ENCODE peak calls at places on chromosome 7, in six cellular contexts. One of them, this sample, is unnamed.

GRCh38 chr7:149509774-149510173 is 12.2 kb upstream of the ZNF746 start:
- DNase-seq in NCI-H748 treated with DMSO at 0.1 percent for 48 hours: no peak
- DNase-seq in activated CD8-positive, alpha-beta memory T cell treated with anti-CD3 and anti-CD28 coated beads, Interleukin-2, amount 10 ng/mL, durations not matched to agents 7 days and 5 days: no peak
- DNase-seq in COR-L47: no peak
- DNase-seq in HCT116: no peak
- DNase-seq in GF-D8: no peak
- DNase-seq in this sample: no peak

GRCh38 chr7:76403780-76404494 is 5.6 kb downstream of the SSC4D start:
- DNase-seq in NCI-H748 treated with DMSO at 0.1 percent for 48 hours: no peak
- DNase-seq in activated CD8-positive, alpha-beta memory T cell treated with anti-CD3 and anti-CD28 coated beads, Interleukin-2, amount 10 ng/mL, durations not matched to agents 7 days and 5 days: no peak
- DNase-seq in COR-L47: no peak
- DNase-seq in HCT116: no peak
- DNase-seq in GF-D8: peak
- DNase-seq in this sample: no peak

GRCh38 chr7:110650313-110650712 is 440.6 kb upstream of the LRRN3 start:
- DNase-seq in NCI-H748 treated with DMSO at 0.1 percent for 48 hours: no peak
- DNase-seq in activated CD8-positive, alpha-beta memory T cell treated with anti-CD3 and anti-CD28 coated beads, Interleukin-2, amount 10 ng/mL, durations not matched to agents 7 days and 5 days: no peak
- DNase-seq in COR-L47: no peak
- DNase-seq in HCT116: no peak
- DNase-seq in GF-D8: no peak
- DNase-seq in this sample: no peak

GRCh38 chr7:35581564-35581963 is 113.4 kb downstream of the HERPUD2 start:
- DNase-seq in NCI-H748 treated with DMSO at 0.1 percent for 48 hours: no peak
- DNase-seq in activated CD8-positive, alpha-beta memory T cell treated with anti-CD3 and anti-CD28 coated beads, Interleukin-2, amount 10 ng/mL, durations not matched to agents 7 days and 5 days: no peak
- DNase-seq in COR-L47: no peak
- DNase-seq in HCT116: no peak
- DNase-seq in GF-D8: no peak
- DNase-seq in this sample: no peak

GRCh38 chr7:80876894-80877414 is 41.9 kb downstream of the SEMA3C start:
- DNase-seq in NCI-H748 treated with DMSO at 0.1 percent for 48 hours: no peak
- DNase-seq in activated CD8-positive, alpha-beta memory T cell treated with anti-CD3 and anti-CD28 coated beads, Interleukin-2, amount 10 ng/mL, durations not matched to agents 7 days and 5 days: no peak
- DNase-seq in COR-L47: no peak
- DNase-seq in HCT116: peak
- DNase-seq in GF-D8: no peak
- DNase-seq in this sample: no peak

GRCh38 chr7:17369686-17370426 is 71.4 kb downstream of the AHR start:
- DNase-seq in NCI-H748 treated with DMSO at 0.1 percent for 48 hours: no peak
- DNase-seq in activated CD8-positive, alpha-beta memory T cell treated with anti-CD3 and anti-CD28 coated beads, Interleukin-2, amount 10 ng/mL, durations not matched to agents 7 days and 5 days: no peak
- DNase-seq in COR-L47: no peak
- DNase-seq in HCT116: no peak
- DNase-seq in GF-D8: peak
- DNase-seq in this sample: no peak

GRCh38 chr7:112869111-112869774 is 79.0 kb upstream of the TMEM168 start:
- DNase-seq in NCI-H748 treated with DMSO at 0.1 percent for 48 hours: peak
- DNase-seq in activated CD8-positive, alpha-beta memory T cell treated with anti-CD3 and anti-CD28 coated beads, Interleukin-2, amount 10 ng/mL, durations not matched to agents 7 days and 5 days: peak
- DNase-seq in COR-L47: peak
- DNase-seq in HCT116: peak
- DNase-seq in GF-D8: no peak
- DNase-seq in this sample: peak

GRCh38 chr7:150668472-150668911 is 17.0 kb upstream of the GIMAP2 start:
- DNase-seq in NCI-H748 treated with DMSO at 0.1 percent for 48 hours: no peak
- DNase-seq in activated CD8-positive, alpha-beta memory T cell treated with anti-CD3 and anti-CD28 coated beads, Interleukin-2, amount 10 ng/mL, durations not matched to agents 7 days and 5 days: peak
- DNase-seq in COR-L47: no peak
- DNase-seq in HCT116: no peak
- DNase-seq in GF-D8: no peak
- DNase-seq in this sample: no peak

GRCh38 chr7:12067156-12067831 is 143.8 kb upstream of the TMEM106B start:
- DNase-seq in NCI-H748 treated with DMSO at 0.1 percent for 48 hours: peak
- DNase-seq in activated CD8-positive, alpha-beta memory T cell treated with anti-CD3 and anti-CD28 coated beads, Interleukin-2, amount 10 ng/mL, durations not matched to agents 7 days and 5 days: peak
- DNase-seq in COR-L47: peak
- DNase-seq in HCT116: peak
- DNase-seq in GF-D8: no peak
- DNase-seq in this sample: peak

GRCh38 chr7:107133396-107133795 is 35.4 kb upstream of the HBP1 start:
- DNase-seq in NCI-H748 treated with DMSO at 0.1 percent for 48 hours: no peak
- DNase-seq in activated CD8-positive, alpha-beta memory T cell treated with anti-CD3 and anti-CD28 coated beads, Interleukin-2, amount 10 ng/mL, durations not matched to agents 7 days and 5 days: no peak
- DNase-seq in COR-L47: no peak
- DNase-seq in HCT116: no peak
- DNase-seq in GF-D8: no peak
- DNase-seq in this sample: no peak

GRCh38 chr7:277228-277627 is 12.7 kb upstream of the FOXL3 start:
- DNase-seq in NCI-H748 treated with DMSO at 0.1 percent for 48 hours: no peak
- DNase-seq in activated CD8-positive, alpha-beta memory T cell treated with anti-CD3 and anti-CD28 coated beads, Interleukin-2, amount 10 ng/mL, durations not matched to agents 7 days and 5 days: no peak
- DNase-seq in COR-L47: no peak
- DNase-seq in HCT116: no peak
- DNase-seq in GF-D8: no peak
- DNase-seq in this sample: no peak

GRCh38 chr7:30596721-30597120 is 2.0 kb downstream of the GARS1 start:
- DNase-seq in NCI-H748 treated with DMSO at 0.1 percent for 48 hours: no peak
- DNase-seq in activated CD8-positive, alpha-beta memory T cell treated with anti-CD3 and anti-CD28 coated beads, Interleukin-2, amount 10 ng/mL, durations not matched to agents 7 days and 5 days: no peak
- DNase-seq in COR-L47: no peak
- DNase-seq in HCT116: no peak
- DNase-seq in GF-D8: no peak
- DNase-seq in this sample: no peak

GRCh38 chr7:35727571-35727970 is 32.6 kb upstream of the HERPUD2 start:
- DNase-seq in NCI-H748 treated with DMSO at 0.1 percent for 48 hours: no peak
- DNase-seq in activated CD8-positive, alpha-beta memory T cell treated with anti-CD3 and anti-CD28 coated beads, Interleukin-2, amount 10 ng/mL, durations not matched to agents 7 days and 5 days: peak
- DNase-seq in COR-L47: no peak
- DNase-seq in HCT116: no peak
- DNase-seq in GF-D8: no peak
- DNase-seq in this sample: no peak

GRCh38 chr7:42931447-42931833 is 534 bp downstream of the PSMA2 start:
- DNase-seq in NCI-H748 treated with DMSO at 0.1 percent for 48 hours: no peak
- DNase-seq in activated CD8-positive, alpha-beta memory T cell treated with anti-CD3 and anti-CD28 coated beads, Interleukin-2, amount 10 ng/mL, durations not matched to agents 7 days and 5 days: peak
- DNase-seq in COR-L47: no peak
- DNase-seq in HCT116: no peak
- DNase-seq in GF-D8: no peak
- DNase-seq in this sample: peak

GRCh38 chr7:7246223-7246622 is 63.9 kb downstream of the C1GALT1 start:
- DNase-seq in NCI-H748 treated with DMSO at 0.1 percent for 48 hours: no peak
- DNase-seq in activated CD8-positive, alpha-beta memory T cell treated with anti-CD3 and anti-CD28 coated beads, Interleukin-2, amount 10 ng/mL, durations not matched to agents 7 days and 5 days: no peak
- DNase-seq in COR-L47: no peak
- DNase-seq in HCT116: no peak
- DNase-seq in GF-D8: no peak
- DNase-seq in this sample: no peak

GRCh38 chr7:99201027-99201426 is 6.9 kb downstream of the KPNA7 start:
- DNase-seq in NCI-H748 treated with DMSO at 0.1 percent for 48 hours: no peak
- DNase-seq in activated CD8-positive, alpha-beta memory T cell treated with anti-CD3 and anti-CD28 coated beads, Interleukin-2, amount 10 ng/mL, durations not matched to agents 7 days and 5 days: no peak
- DNase-seq in COR-L47: no peak
- DNase-seq in HCT116: no peak
- DNase-seq in GF-D8: no peak
- DNase-seq in this sample: no peak

GRCh38 chr7:105304040-105304895 is 84.5 kb downstream of the SRPK2 start:
- DNase-seq in NCI-H748 treated with DMSO at 0.1 percent for 48 hours: no peak
- DNase-seq in activated CD8-positive, alpha-beta memory T cell treated with anti-CD3 and anti-CD28 coated beads, Interleukin-2, amount 10 ng/mL, durations not matched to agents 7 days and 5 days: peak
- DNase-seq in COR-L47: no peak
- DNase-seq in HCT116: peak
- DNase-seq in GF-D8: no peak
- DNase-seq in this sample: no peak

GRCh38 chr7:131224996-131225395 is 102.7 kb upstream of the MKLN1 start:
- DNase-seq in NCI-H748 treated with DMSO at 0.1 percent for 48 hours: no peak
- DNase-seq in activated CD8-positive, alpha-beta memory T cell treated with anti-CD3 and anti-CD28 coated beads, Interleukin-2, amount 10 ng/mL, durations not matched to agents 7 days and 5 days: no peak
- DNase-seq in COR-L47: no peak
- DNase-seq in HCT116: no peak
- DNase-seq in GF-D8: no peak
- DNase-seq in this sample: no peak

This sample was measured in naive B cell.